ENCODE peak calls at places on chromosome 16, in eight cellular contexts. G is esophagus squamous epithelium, K is suprapubic skin, O is adrenal gland, R is ovary, L is uterus, N is prostate gland, B is heart left ventricle. T is an unnamed sample.

GRCh38 chr16:14485131-14485551 is 144.9 kb downstream of the PARN start:
- DNase-seq in G (no peak), K (no peak), O (no peak), R (no peak), L (no peak), N (no peak), B (no peak), T (no peak)

GRCh38 chr16:73154063-73154870 is 106.3 kb upstream of the ZFHX3 start:
- DNase-seq in G (no peak), K (no peak), O (peak; percentile 54), R (no peak), L (peak; percentile 21), N (no peak), B (peak; percentile 72), T (no peak)

GRCh38 chr16:68737046-68737729 is at the start of gene CDH1:
- DNase-seq in G (no peak), K (peak; percentile 84), O (no peak), R (peak; percentile 28), L (no peak), N (peak; percentile 97), B (peak; percentile 60), T (peak; percentile 97)

GRCh38 chr16:75733305-75734141 is 7.2 kb upstream of the CPHXL start:
- DNase-seq in G (no peak), K (no peak), O (no peak), R (peak; percentile 64), L (peak; percentile 33), N (peak; percentile 35), B (no peak), T (no peak)

GRCh38 chr16:29653436-29653835 is 9.6 kb upstream of the SPN start:
- DNase-seq in G (no peak), K (no peak), O (no peak), R (no peak), L (no peak), N (no peak), B (no peak), T (no peak)

GRCh38 chr16:67993207-67994036 is 5.9 kb downstream of the DPEP2 start:
- DNase-seq in G (peak; percentile 61), K (peak; percentile 85), O (peak; percentile 76), R (peak; percentile 80), L (peak; percentile 72), N (peak; percentile 44), B (peak; percentile 92), T (peak; percentile 82)

GRCh38 chr16:17470871-17471744 is at the start of gene XYLT1:
- DNase-seq in G (no peak), K (peak; percentile 93), O (peak; percentile 89), R (peak; percentile 83), L (peak; percentile 90), N (peak; percentile 61), B (peak; percentile 77), T (peak; percentile 46)

GRCh38 chr16:51408357-51408756 is 257.3 kb upstream of the SALL1 start:
- DNase-seq in G (no peak), K (no peak), O (no peak), R (no peak), L (no peak), N (no peak), B (no peak), T (no peak)

GRCh38 chr16:17744903-17745581 is 274.3 kb upstream of the XYLT1 start:
- DNase-seq in G (no peak), K (no peak), O (no peak), R (no peak), L (peak; percentile 34), N (no peak), B (no peak), T (no peak)

GRCh38 chr16:53745126-53745525 is 41.2 kb downstream of the FTO start:
- DNase-seq in G (no peak), K (no peak), O (peak; percentile 59), R (no peak), L (no peak), N (no peak), B (no peak), T (no peak)

GRCh38 chr16:83789642-83790401 is 18.0 kb upstream of the HSBP1 start:
- DNase-seq in G (no peak), K (no peak), O (no peak), R (no peak), L (no peak), N (no peak), B (no peak), T (no peak)

GRCh38 chr16:52469775-52470174 is 77.2 kb downstream of the TOX3 start:
- DNase-seq in G (no peak), K (no peak), O (no peak), R (no peak), L (no peak), N (no peak), B (no peak), T (no peak)

GRCh38 chr16:47565454-47565853 is 104.3 kb downstream of the PHKB start:
- DNase-seq in G (no peak), K (peak; percentile 69), O (peak; percentile 65), R (no peak), L (no peak), N (no peak), B (peak; percentile 70), T (no peak)

GRCh38 chr16:86367291-86368072 is 142.8 kb upstream of the FOXF1 start:
- DNase-seq in G (no peak), K (no peak), O (no peak), R (no peak), L (no peak), N (no peak), B (no peak), T (no peak)

GRCh38 chr16:62035115-62036092 is 834 bp downstream of the CDH8 start:
- DNase-seq in G (no peak), K (no peak), O (no peak), R (no peak), L (no peak), N (no peak), B (peak; percentile 41), T (no peak)

GRCh38 chr16:66751135-66751991 is at the start of gene DYNC1LI2:
- DNase-seq in G (no peak), K (peak; percentile 90), O (peak; percentile 76), R (peak; percentile 83), L (peak; percentile 69), N (peak; percentile 58), B (peak; percentile 91), T (peak; percentile 78)

GRCh38 chr16:57689772-57690558 is 4.6 kb upstream of the DRC7 start:
- DNase-seq in G (no peak), K (peak; percentile 20), O (no peak), R (no peak), L (peak; percentile 8), N (no peak), B (no peak), T (no peak)

GRCh38 chr16:15041260-15042011 is 14.4 kb downstream of the NTAN1 start:
- DNase-seq in G (no peak), K (peak; percentile 88), O (peak; percentile 76), R (peak; percentile 80), L (peak; percentile 57), N (peak; percentile 78), B (peak; percentile 87), T (peak; percentile 78)

GRCh38 chr16:85863384-85863774 is 35.6 kb upstream of the IRF8 start:
- DNase-seq in G (no peak), K (no peak), O (no peak), R (no peak), L (no peak), N (no peak), B (no peak), T (no peak)

GRCh38 chr16:68351991-68352431 is 41.2 kb downstream of the PRMT7 start:
- DNase-seq in G (no peak), K (no peak), O (no peak), R (no peak), L (no peak), N (peak; percentile 76), B (no peak), T (peak; percentile 75)

GRCh38 chr16:68685685-68686478 is 40.8 kb downstream of the CDH3 start:
- DNase-seq in G (no peak), K (no peak), O (no peak), R (no peak), L (no peak), N (no peak), B (no peak), T (no peak)

GRCh38 chr16:86874141-86874540 is 295.8 kb downstream of the FOXL1 start:
- DNase-seq in G (no peak), K (no peak), O (peak; percentile 27), R (no peak), L (no peak), N (no peak), B (no peak), T (no peak)

GRCh38 chr16:67278773-67279295 is 498 bp upstream of the PLEKHG4 start:
- DNase-seq in G (no peak), K (no peak), O (no peak), R (no peak), L (no peak), N (no peak), B (no peak), T (no peak)

GRCh38 chr16:27526169-27526568 is 23.5 kb downstream of the GTF3C1 start:
- DNase-seq in G (no peak), K (no peak), O (peak; percentile 52), R (no peak), L (no peak), N (no peak), B (peak; percentile 73), T (peak; percentile 30)

GRCh38 chr16:49755291-49755611 is 100.7 kb downstream of the ZNF423 start:
- DNase-seq in G (no peak), K (no peak), O (no peak), R (no peak), L (peak; percentile 45), N (peak; percentile 16), B (no peak), T (no peak)

GRCh38 chr16:1828645-1829410 is 1.8 kb downstream of the FAHD1 start:
- DNase-seq in G (no peak), K (no peak), O (no peak), R (no peak), L (no peak), N (no peak), B (no peak), T (no peak)
- TF ChIP-seq POLR2A in G (no peak), K (no peak), O (no peak), R (no peak), L (no peak), N (no peak), B (no peak), T (no peak)

GRCh38 chr16:71443714-71444113 is 1.9 kb upstream of the TLE7 start:
- DNase-seq in G (no peak), K (no peak), O (no peak), R (no peak), L (no peak), N (no peak), B (no peak), T (no peak)
- H3K9me3 ChIP-seq in G (peaks cover 73% of the 10 kb centered on the region), K (peaks cover 47% of the 10 kb centered on the region), O (no peaks in the 10 kb centered on the region), R (peaks cover 25% of the 10 kb centered on the region), L (no peaks in the 10 kb centered on the region), N (peaks cover 7% of the 10 kb centered on the region), B (peaks cover 7% of the 10 kb centered on the region), T (peaks cover 79% of the 10 kb centered on the region)

DNA sequence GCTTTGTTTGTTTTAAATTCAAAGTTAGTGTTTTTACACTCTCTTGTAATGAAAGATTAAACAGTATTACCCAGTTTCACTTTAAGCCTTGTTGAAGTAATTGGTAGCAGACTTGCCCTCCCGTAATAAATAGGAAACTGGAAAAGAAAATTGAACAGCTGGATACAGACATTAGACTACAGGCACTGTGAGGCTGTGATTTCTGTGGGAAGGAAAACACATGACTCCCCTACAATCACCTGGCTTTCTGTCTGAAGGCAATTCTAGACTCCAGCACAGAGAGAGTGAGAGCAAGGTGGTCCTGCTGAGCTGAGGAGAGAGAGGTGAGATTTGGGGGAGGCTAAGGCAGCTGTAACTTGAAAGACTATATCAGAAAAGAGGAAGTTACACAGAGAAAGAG is 57.8 kb upstream of the CDYL2 start:
- DNase-seq in G (no peak), K (no peak), O (no peak), R (no peak), L (no peak), N (no peak), B (no peak), T (no peak)
- H3K4me3 ChIP-seq in G (no peak overlapping the region), K (no peak overlapping the region), O (no peak overlapping the region), R (no peak overlapping the region), L (no peak overlapping the region), N (no peak overlapping the region), B (no peak overlapping the region), T (no peak overlapping the region)

GRCh38 chr16:64711026-64711425 is 410.8 kb downstream of the CDH11 start:
- DNase-seq in G (no peak), K (no peak), O (no peak), R (no peak), L (no peak), N (no peak), B (no peak), T (no peak)
- TF ChIP-seq POLR2A in G (no peak), K (no peak), O (no peak), R (no peak), L (no peak), N (no peak), B (no peak), T (no peak)

T was measured in stomach.